ENCODE peak calls at places on chromosomes 16 and 17, in four cellular contexts. G is T-helper 2 cell, R is NCI-H446, N is thoracic aorta. L is an unnamed sample.

GRCh38 chr16:50301626-50302471 is 35.5 kb downstream of the ADCY7 start:
- DNase-seq in G (no peak), R (no peak), N (no peak), L (no peak)

GRCh38 chr16:57818377-57819055 is 16.2 kb upstream of the KIFC3 start:
- DNase-seq in R (no peak), G (no peak), N (no peak), L (no peak)

GRCh38 chr16:80198265-80198994 is 342.4 kb upstream of the DYNLRB2 start:
- DNase-seq in R (no peak), G (no peak), N (no peak), L (no peak)

GRCh38 chr16:65121870-65122723 is at the start of gene CDH11:
- DNase-seq in R (no peak), N (no peak), G (no peak), L (peak)

GRCh38 chr16:15427648-15428239 is 6.6 kb upstream of the BMERB1 start:
- DNase-seq in G (peak), N (peak), R (peak), L (peak)

GRCh38 chr17:18321309-18321708 is 6.2 kb downstream of the SMCR8 start:
- DNase-seq in G (no peak), R (no peak), N (no peak), L (no peak)

GRCh38 chr17:68222586-68222985 is 25.3 kb upstream of the AMZ2 start:
- DNase-seq in N (no peak), G (no peak), R (no peak), L (no peak)

GRCh38 chr16:9798474-9798873 is 383.8 kb downstream of the GRIN2A start:
- DNase-seq in N (no peak), R (no peak), G (no peak), L (no peak)

GRCh38 chr17:39225974-39226683 is 384 bp upstream of the STAC2 start:
- DNase-seq in R (peak), G (peak), N (peak), L (peak)

GRCh38 chr16:11181889-11182279 is 74.1 kb downstream of the SOCS1 start:
- DNase-seq in G (no peak), N (no peak), R (no peak), L (no peak)

GRCh38 chr16:66304961-66305360 is 61.5 kb upstream of the CDH5 start:
- DNase-seq in G (no peak), R (no peak), N (no peak), L (no peak)

GRCh38 chr16:19031738-19032137 is 35.7 kb upstream of the COQ7 start:
- DNase-seq in N (no peak), R (no peak), G (no peak), L (no peak)

GRCh38 chr16:87550510-87550961 is 51.8 kb upstream of the JPH3 start:
- DNase-seq in G (peak), R (no peak), N (no peak), L (no peak)

GRCh38 chr16:80063028-80063767 is 462.7 kb upstream of the MAF start:
- DNase-seq in R (no peak), G (no peak), N (no peak), L (no peak)

GRCh38 chr16:50547944-50548658 is at the start of gene NKD1:
- DNase-seq in N (no peak), G (peak), R (no peak), L (no peak)

GRCh38 chr16:2426941-2427361 is 2.3 kb upstream of the CCNF start:
- DNase-seq in R (no peak), G (no peak), N (no peak), L (no peak)

GRCh38 chr17:9021985-9022552 is 759 bp downstream of the NTN1 start:
- DNase-seq in G (no peak), R (no peak), N (no peak), L (no peak)

GRCh38 chr17:7479389-7480192 is at the start of gene ZBTB4:
- DNase-seq in R (no peak), G (peak), N (no peak), L (no peak)

GRCh38 chr16:81778861-81779539 is at the start of gene PLCG2:
- DNase-seq in N (no peak), R (no peak), G (peak), L (no peak)

GRCh38 chr17:63137163-63137562 is 171.1 kb downstream of the TANC2 start:
- DNase-seq in N (no peak), R (no peak), G (no peak), L (no peak)

GRCh38 chr17:43588664-43589435 is 42.7 kb upstream of the ETV4 start:
- DNase-seq in N (no peak), G (no peak), R (no peak), L (no peak)

GRCh38 chr17:77786740-77787505 is 171.6 kb upstream of the TNRC6C start:
- DNase-seq in G (no peak), R (no peak), N (no peak), L (no peak)

GRCh38 chr17:83126275-83126930 is 47.0 kb downstream of the METRNL start:
- DNase-seq in N (no peak), R (no peak), G (no peak), L (no peak)

GRCh38 chr17:34717092-34717491 is 137.7 kb downstream of the TMEM132E start:
- DNase-seq in G (no peak), N (no peak), R (no peak), L (no peak)

GRCh38 chr16:71954699-71955195 is 45.5 kb downstream of the PKD1L3 start:
- DNase-seq in R (no peak), G (no peak), N (no peak), L (no peak)

GRCh38 chr17:74862108-74862901 is 2.6 kb upstream of the GRIN2C start:
- DNase-seq in R (no peak), G (peak), N (no peak), L (no peak)

GRCh38 chr17:57597531-57598453 is 147.3 kb downstream of the CCDC182 start:
- DNase-seq in N (no peak), G (no peak), R (no peak), L (peak)

GRCh38 chr17:57662644-57663308 is 82.3 kb downstream of the CCDC182 start:
- DNase-seq in G (peak), N (peak), R (peak), L (peak)

GRCh38 chr17:80498242-80498919 is 22.0 kb upstream of the NPTX1 start:
- DNase-seq in N (no peak), R (no peak), G (no peak), L (no peak)

GRCh38 chr16:13063457-13063856 is 162.1 kb downstream of the SHISA9 start:
- DNase-seq in N (no peak), R (no peak), G (no peak), L (no peak)

GRCh38 chr17:73091770-73092517 is 544 bp downstream of the SLC39A11 start:
- DNase-seq in N (no peak), G (no peak), R (no peak), L (peak)

GRCh38 chr17:33137411-33137810 is 145.8 kb downstream of the SPACA3 start:
- DNase-seq in G (no peak), N (no peak), R (no peak), L (peak)

GRCh38 chr17:40926341-40926740 is 11.1 kb downstream of the KRT23 start:
- DNase-seq in R (no peak), G (no peak), N (no peak), L (no peak)

GRCh38 chr17:1109606-1110523 is 69.9 kb downstream of the ABR start:
- DNase-seq in G (no peak), N (no peak), R (no peak), L (no peak)